ENCODE peak calls at places on chromosomes 5 and 9, in nine cellular contexts. A is GM12878, N is A549, U is sigmoid colon, W is tibial nerve, J is SK-N-SH, R is transverse colon, F is stomach, E is H1. S is an unnamed sample.

GRCh38 chr5:2038337-2039179 is 155.8 kb upstream of the IRX4 start:
- DNase-seq in J (peak), U (no peak), F (peak), R (peak), A (no peak), N (peak), E (peak), W (no peak), S (no peak)

GRCh38 chr9:137198051-137198747 is 2.3 kb downstream of the TPRN start:
- DNase-seq in J (no peak), W (no peak), N (no peak), R (peak), F (peak), E (no peak), A (no peak), U (no peak), S (no peak)

GRCh38 chr5:139180850-139181785 is 17.1 kb downstream of the SIL1 start:
- DNase-seq in A (no peak), R (no peak), F (no peak), E (no peak), N (no peak), W (no peak), J (no peak), U (no peak), S (no peak)

GRCh38 chr5:169656125-169656990 is 19.3 kb downstream of the DOCK2 start:
- DNase-seq in W (no peak), E (no peak), A (peak), F (no peak), J (no peak), N (no peak), R (no peak), U (no peak), S (no peak)

GRCh38 chr5:127312131-127312530 is 21.5 kb downstream of the MEGF10 start:
- DNase-seq in A (no peak), E (no peak), F (no peak), J (no peak), R (peak), N (no peak), U (no peak), W (no peak), S (no peak)

GRCh38 chr5:989961-990530 is 18.6 kb upstream of the NKD2 start:
- DNase-seq in A (no peak), U (peak), N (no peak), E (no peak), J (peak), F (peak), R (peak), W (peak), S (peak)

GRCh38 chr5:32410630-32411029 is 33.9 kb downstream of the ZFR start:
- DNase-seq in A (no peak), E (no peak), R (no peak), U (no peak), F (no peak), W (no peak), J (no peak), N (no peak), S (no peak)

GRCh38 chr5:135041145-135041587 is 7.1 kb upstream of the PITX1 start:
- DNase-seq in E (no peak), W (no peak), J (no peak), N (no peak), R (no peak), A (no peak), U (no peak), F (no peak), S (no peak)

GRCh38 chr5:163104496-163104895 is 332.9 kb upstream of the CCNG1 start:
- DNase-seq in F (no peak), E (peak), W (no peak), N (peak), J (no peak), A (no peak), R (no peak), U (no peak), S (no peak)

GRCh38 chr9:86405926-86406325 is 51.7 kb upstream of the TUT7 start:
- DNase-seq in R (no peak), E (no peak), W (no peak), N (peak), J (no peak), U (no peak), A (no peak), F (no peak), S (no peak)

DNA sequence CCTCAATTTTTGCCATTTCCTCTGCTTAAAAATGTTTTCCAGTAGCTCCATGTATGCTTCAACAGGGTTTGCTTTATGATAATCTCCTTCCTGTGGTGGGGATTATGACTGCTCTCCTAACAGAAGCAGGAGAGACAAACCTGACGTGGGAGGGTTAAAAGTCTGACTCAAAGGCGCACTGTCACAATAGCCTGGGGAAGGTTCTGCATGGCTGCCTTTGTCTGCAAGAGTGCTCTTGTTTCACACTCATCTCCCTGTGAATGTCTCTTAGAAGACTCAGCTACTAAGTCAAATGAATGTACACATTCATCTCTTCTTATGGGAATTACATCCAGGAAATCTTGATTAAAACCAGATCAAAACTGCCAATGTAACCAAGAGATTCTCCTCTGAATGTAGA is 90.9 kb upstream of the MTAP start:
- DNase-seq in U (no peak), R (no peak), A (no peak), J (no peak), W (no peak), E (no peak), F (no peak), N (no peak), S (no peak)
- TF ChIP-seq EP300 in U (no peak), R (no peak), A (no peak), J (no peak), W (no peak), E (no peak), F (no peak), N (no peak), S (no peak)

DNA sequence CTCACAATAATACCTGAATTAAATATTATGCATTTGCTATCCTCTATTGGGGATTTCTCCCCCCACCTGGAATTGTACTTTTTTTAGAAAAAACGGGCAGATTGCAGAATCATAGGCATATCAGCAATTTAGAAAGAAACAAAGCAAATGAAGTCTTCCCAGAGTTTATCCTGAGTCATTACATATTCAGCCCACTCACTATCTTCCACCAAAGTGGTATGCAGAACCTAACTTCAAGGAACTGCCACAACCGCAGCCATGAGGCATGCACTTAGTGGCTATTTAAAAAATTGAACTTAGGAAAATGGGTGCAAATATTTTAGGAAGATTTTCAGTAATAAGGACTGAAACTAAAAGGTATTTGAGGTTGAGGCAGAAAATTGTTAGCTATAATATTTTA is 48.6 kb downstream of the UBAP1 start:
- DNase-seq in E (no peak), W (no peak), A (no peak), U (no peak), F (no peak), J (no peak), N (no peak), R (no peak), S (no peak)
- TF ChIP-seq EP300 in E (no peak), W (no peak), A (no peak), U (no peak), F (no peak), J (no peak), N (no peak), R (no peak), S (no peak)

GRCh38 chr5:20166496-20166895 is 178.5 kb upstream of the CDH18 start:
- DNase-seq in J (no peak), U (no peak), N (no peak), W (no peak), R (no peak), E (no peak), A (no peak), F (no peak), S (no peak)
- TF ChIP-seq EP300 in J (no peak), U (no peak), N (no peak), W (no peak), R (no peak), E (no peak), A (no peak), F (no peak), S (no peak)

GRCh38 chr9:71032779-71033178 is 88.6 kb downstream of the TRPM3 start:
- DNase-seq in N (no peak), W (no peak), U (no peak), E (no peak), R (no peak), J (no peak), F (no peak), A (no peak), S (no peak)

GRCh38 chr9:71042448-71042847 is 79.0 kb downstream of the TRPM3 start:
- DNase-seq in E (no peak), R (no peak), W (no peak), A (no peak), N (no peak), F (no peak), U (no peak), J (no peak), S (no peak)

GRCh38 chr9:71037521-71037920 is 83.9 kb downstream of the TRPM3 start:
- DNase-seq in R (no peak), J (no peak), A (no peak), F (no peak), W (no peak), E (no peak), U (no peak), N (no peak), S (no peak)

GRCh38 chr9:71036501-71036900 is 84.9 kb downstream of the TRPM3 start:
- DNase-seq in E (no peak), A (no peak), R (no peak), W (no peak), N (no peak), F (peak), U (no peak), J (no peak), S (no peak)
- TF ChIP-seq EP300 in E (no peak), A (no peak), R (no peak), W (no peak), N (no peak), F (no peak), U (no peak), J (no peak), S (no peak)

GRCh38 chr9:98451576-98451975 is 196.1 kb upstream of the TBC1D2 start:
- DNase-seq in N (no peak), U (no peak), E (no peak), A (no peak), W (no peak), F (no peak), J (no peak), R (no peak), S (no peak)
- TF ChIP-seq EP300 in N (no peak), U (no peak), E (no peak), A (no peak), W (no peak), F (no peak), J (no peak), R (no peak), S (no peak)